ENCODE peak calls at places on chromosome X, in seven cellular contexts. X is IMR-90, I is OCI-LY7, A is AG10803, D is tibial artery, J is AG09309, P is neural progenitor cell. T is an unnamed sample.

GRCh38 chrX:49273181-49273727 is 3.7 kb downstream of the PPP1R3F start:
- DNase-seq in X (no peak), I (no peak), A (no peak), D (peak; percentile 16), J (no peak), P (no peak), T (peak; percentile 76)

GRCh38 chrX:42237956-42238355 is 314.6 kb upstream of the CASK start:
- DNase-seq in X (peak; percentile 13), I (no peak), A (peak; percentile 0), D (no peak), J (no peak), P (no peak), T (no peak)

GRCh38 chrX:108123591-108124366 is 32.2 kb downstream of the ATG4A start:
- DNase-seq in X (no peak), I (no peak), A (no peak), D (no peak), J (no peak), P (no peak), T (no peak)

GRCh38 chrX:118945921-118946320 is 28.5 kb upstream of the LONRF3 start:
- DNase-seq in X (no peak), I (no peak), A (no peak), D (no peak), J (no peak), P (no peak), T (no peak)

GRCh38 chrX:40262641-40263560 is 165.1 kb upstream of the BCOR start:
- DNase-seq in X (peak; percentile 41), I (no peak), A (peak; percentile 72), D (no peak), J (no peak), P (no peak), T (no peak)

GRCh38 chrX:129772796-129773431 is 6.8 kb upstream of the SASH3 start:
- DNase-seq in X (no peak), I (peak; percentile 92), A (no peak), D (peak; percentile 77), J (no peak), P (no peak), T (peak; percentile 64)

GRCh38 chrX:154750301-154751120 is at the start of gene GAB3:
- DNase-seq in X (peak; percentile 31), I (no peak), A (no peak), D (no peak), J (no peak), P (peak; percentile 64), T (peak; percentile 51)

GRCh38 chrX:22135994-22136684 is 104.0 kb downstream of the PHEX start:
- DNase-seq in X (peak; percentile 60), I (peak; percentile 40), A (peak; percentile 67), D (peak; percentile 60), J (peak; percentile 17), P (peak; percentile 67), T (peak; percentile 24)

GRCh38 chrX:49079489-49080428 is at the start of gene WDR45:
- DNase-seq in X (peak; percentile 63), I (peak; percentile 64), A (peak; percentile 73), D (peak; percentile 83), J (no peak), P (peak; percentile 65), T (peak; percentile 82)

GRCh38 chrX:108177321-108177990 is 85.9 kb downstream of the ATG4A start:
- DNase-seq in X (no peak), I (no peak), A (no peak), D (no peak), J (no peak), P (peak; percentile 88), T (no peak)

GRCh38 chrX:40474205-40474626 is 106.6 kb upstream of the ATP6AP2 start:
- DNase-seq in X (peak; percentile 4), I (no peak), A (peak; percentile 5), D (no peak), J (no peak), P (peak; percentile 93), T (no peak)

GRCh38 chrX:48848847-48849246 is 13.4 kb upstream of the PCSK1N start:
- DNase-seq in X (no peak), I (no peak), A (no peak), D (no peak), J (no peak), P (no peak), T (no peak)

GRCh38 chrX:139126493-139126892 is 404.0 kb upstream of the F9 start:
- DNase-seq in X (no peak), I (peak; percentile 46), A (no peak), D (no peak), J (no peak), P (peak; percentile 65), T (peak; percentile 24)

GRCh38 chrX:123570011-123570590 is 162.8 kb downstream of the THOC2 start:
- DNase-seq in X (no peak), I (no peak), A (no peak), D (no peak), J (no peak), P (no peak), T (no peak)

GRCh38 chrX:7062276-7062675 is 85.2 kb upstream of the STS start:
- DNase-seq in X (peak; percentile 66), I (no peak), A (no peak), D (no peak), J (no peak), P (no peak), T (no peak)

GRCh38 chrX:85627363-85627762 is 247.9 kb upstream of the POF1B start:
- DNase-seq in X (peak; percentile 5), I (peak; percentile 10), A (no peak), D (no peak), J (no peak), P (peak; percentile 24), T (no peak)

GRCh38 chrX:119062750-119063374 is 9.9 kb upstream of the CT47C1 start:
- DNase-seq in X (peak; percentile 19), I (no peak), A (no peak), D (no peak), J (no peak), P (peak; percentile 13), T (no peak)

GRCh38 chrX:40996886-40997530 is 88.2 kb upstream of the USP9X start:
- DNase-seq in X (peak; percentile 81), I (peak; percentile 76), A (peak; percentile 85), D (no peak), J (peak; percentile 42), P (peak; percentile 46), T (no peak)

GRCh38 chrX:137194164-137194563 is 160.4 kb upstream of the GPR101 start:
- DNase-seq in X (peak; percentile 21), I (peak; percentile 0), A (no peak), D (no peak), J (no peak), P (peak; percentile 56), T (peak; percentile 25)

GRCh38 chrX:17812763-17813162 is 48.3 kb downstream of the RAI2 start:
- DNase-seq in X (no peak), I (peak; percentile 1), A (no peak), D (no peak), J (no peak), P (peak; percentile 49), T (peak; percentile 4)

GRCh38 chrX:122094611-122095010 is 1047.2 kb downstream of the GLUD2 start:
- DNase-seq in X (no peak), I (no peak), A (peak; percentile 4), D (no peak), J (no peak), P (no peak), T (no peak)

GRCh38 chrX:122091571-122091970 is 1044.2 kb downstream of the GLUD2 start:
- DNase-seq in X (no peak), I (no peak), A (no peak), D (no peak), J (no peak), P (no peak), T (no peak)

GRCh38 chrX:122087353-122087752 is 1039.9 kb downstream of the GLUD2 start:
- DNase-seq in X (no peak), I (no peak), A (no peak), D (no peak), J (no peak), P (no peak), T (no peak)

DNA sequence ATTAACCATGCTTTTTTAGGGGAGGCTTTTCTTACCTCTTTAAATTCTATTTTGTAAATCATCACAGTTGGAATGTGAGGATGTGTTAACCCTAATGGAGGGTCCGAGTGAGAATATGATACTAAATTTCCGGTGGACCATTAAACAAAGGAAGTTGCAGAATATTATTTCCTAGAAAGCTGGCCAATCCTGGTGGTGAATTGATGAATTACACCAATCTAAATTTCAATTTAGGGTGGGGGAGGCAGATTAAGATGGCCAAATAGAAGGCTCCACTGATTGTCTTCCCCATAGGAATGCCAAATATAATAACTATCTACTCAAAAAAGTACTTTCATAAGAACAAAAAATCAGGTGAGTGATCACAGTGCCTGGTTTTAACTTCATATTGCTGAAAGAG is 1045.6 kb downstream of the GLUD2 start:
- DNase-seq in X (no peak), I (no peak), A (no peak), D (no peak), J (no peak), P (no peak), T (no peak)
- TF ChIP-seq CTCF in X (no peak), I (no peak), A (no peak), D (no peak), J (no peak), P (peak; percentile 33), T (no peak)

GRCh38 chrX:74458738-74459137 is 37.4 kb downstream of the SLC16A2 start:
- DNase-seq in X (peak; percentile 77), I (no peak), A (peak; percentile 73), D (no peak), J (peak; percentile 69), P (no peak), T (no peak)
- TF ChIP-seq CTCF in X (peak; percentile 47), I (no peak), A (peak; percentile 16), D (no peak), J (peak; percentile 4), P (no peak), T (no peak)

DNA sequence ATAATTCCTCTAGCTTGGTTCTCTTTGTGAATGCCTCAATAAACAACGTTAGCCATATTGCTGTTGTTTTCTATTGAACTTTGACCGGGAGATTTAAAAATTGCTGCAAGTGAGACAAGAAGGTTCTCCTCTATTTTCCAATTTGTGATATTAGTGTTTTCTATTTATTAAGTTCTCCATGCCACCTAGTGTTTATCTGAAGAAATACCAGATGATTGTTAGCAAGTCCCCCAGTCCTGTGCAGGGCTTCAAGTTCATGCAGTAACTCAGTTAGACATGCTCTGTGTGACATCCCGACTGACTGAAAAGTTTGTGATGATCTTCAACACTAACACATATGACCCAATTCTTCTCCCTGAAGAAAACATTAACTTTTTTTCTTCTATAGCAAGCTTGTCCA is 31.5 kb upstream of the TFDP3 start:
- DNase-seq in X (no peak), I (no peak), A (peak; percentile 1), D (no peak), J (no peak), P (no peak), T (no peak)
- TF ChIP-seq CTCF in X (peak; percentile 8), I (no peak), A (no peak), D (no peak), J (peak; percentile 20), P (no peak), T (no peak)

GRCh38 chrX:53486285-53486684 is 52.1 kb upstream of the HSD17B10 start:
- DNase-seq in X (no peak), I (no peak), A (no peak), D (no peak), J (no peak), P (no peak), T (no peak)

GRCh38 chrX:53483838-53484420 is 49.8 kb upstream of the HSD17B10 start:
- DNase-seq in X (peak; percentile 52), I (no peak), A (peak; percentile 82), D (no peak), J (peak; percentile 46), P (no peak), T (no peak)

GRCh38 chrX:53481093-53481492 is 46.9 kb upstream of the HSD17B10 start:
- DNase-seq in X (no peak), I (no peak), A (no peak), D (no peak), J (no peak), P (peak; percentile 19), T (peak; percentile 14)

GRCh38 chrX:53479295-53479694 is 45.1 kb upstream of the HSD17B10 start:
- DNase-seq in X (peak; percentile 16), I (no peak), A (no peak), D (no peak), J (no peak), P (peak; percentile 7), T (no peak)

GRCh38 chrX:53481816-53482485 is 47.8 kb upstream of the HSD17B10 start:
- DNase-seq in X (peak; percentile 69), I (peak; percentile 60), A (peak; percentile 57), D (no peak), J (peak; percentile 25), P (peak; percentile 76), T (peak; percentile 62)
- TF ChIP-seq CTCF in X (peak; percentile 74), I (peak; percentile 77), A (peak; percentile 75), D (peak; percentile 53), J (peak; percentile 89), P (peak; percentile 66), T (peak; percentile 60)

T was measured in activated CD8-positive, alpha-beta T cell treated with anti-CD3 and anti-CD28 coated beads for 36 hours.